ENCODE peak calls at places on chromosomes 7 and 10, in five cellular contexts. V is tibial artery, Q is heart left ventricle, K is A549, X is cardiac muscle cell. Z is an unnamed sample.

GRCh38 chr10:96672491-96673175 is 47.7 kb downstream of the PIK3AP1 start:
- DNase-seq in V (no peak), Q (no peak), K (no peak), X (peak), Z (no peak)

GRCh38 chr10:49679480-49679893 is at the start of gene C10orf53:
- DNase-seq in V (no peak), Q (peak), K (no peak), X (peak), Z (peak)

GRCh38 chr7:140176271-140176701 is 497 bp downstream of the KDM7A start:
- DNase-seq in V (no peak), Q (no peak), K (no peak), X (peak), Z (no peak)

GRCh38 chr7:468681-469590 is 50.7 kb downstream of the PDGFA start:
- DNase-seq in V (peak), Q (peak), K (no peak), X (no peak), Z (no peak)

GRCh38 chr7:503575-504111 is 16.0 kb downstream of the PDGFA start:
- DNase-seq in V (no peak), Q (peak), K (peak), X (no peak), Z (no peak)

GRCh38 chr10:13001887-13002212 is 337 bp upstream of the CCDC3 start:
- DNase-seq in V (no peak), Q (no peak), K (no peak), X (no peak), Z (no peak)

GRCh38 chr10:84825330-84825729 is 496.9 kb downstream of the CCSER2 start:
- DNase-seq in V (no peak), Q (peak), K (peak), X (peak), Z (peak)

GRCh38 chr10:71282323-71282680 is 36.8 kb upstream of the SLC29A3 start:
- DNase-seq in V (no peak), Q (peak), K (no peak), X (no peak), Z (no peak)

GRCh38 chr7:1571261-1571650 is 1.4 kb upstream of the PSMG3 start:
- DNase-seq in V (no peak), Q (no peak), K (peak), X (no peak), Z (peak)

GRCh38 chr10:45040921-45041320 is 40.2 kb downstream of the ZNF22 start:
- DNase-seq in V (no peak), Q (no peak), K (no peak), X (no peak), Z (peak)

GRCh38 chr7:116316838-116317612 is 106.7 kb downstream of the TES start:
- DNase-seq in V (peak), Q (peak), K (peak), X (no peak), Z (peak)

GRCh38 chr7:141568227-141568626 is 17.0 kb downstream of the AGK start:
- DNase-seq in V (no peak), Q (peak), K (no peak), X (no peak), Z (no peak)

GRCh38 chr7:155836216-155837125 is 24.2 kb upstream of the SHH start:
- DNase-seq in V (no peak), Q (no peak), K (no peak), X (no peak), Z (no peak)

GRCh38 chr7:5594616-5595544 is 171.2 kb upstream of the TNRC18 start:
- DNase-seq in V (no peak), Q (no peak), K (peak), X (peak), Z (peak)
- H3K4me3 ChIP-seq in V (peak), Q (peak), K (peak), X (peak), Z (peak)

GRCh38 chr7:88167223-88167622 is 52.6 kb downstream of the SRI start:
- DNase-seq in V (no peak), Q (no peak), K (no peak), X (no peak), Z (no peak)

GRCh38 chr7:88169717-88170320 is 50.0 kb downstream of the SRI start:
- DNase-seq in V (no peak), Q (no peak), K (peak), X (peak), Z (peak)
- TF ChIP-seq CTCF in V (peak), Q (peak), K (peak), X (peak), Z (peak)

GRCh38 chr7:19116121-19117080 is 1.0 kb downstream of the TWIST1 start:
- DNase-seq in V (peak), Q (peak), K (peak), X (peak), Z (peak)

GRCh38 chr7:19118896-19119301 is 1.5 kb upstream of the TWIST1 start:
- DNase-seq in V (no peak), Q (no peak), K (no peak), X (peak), Z (no peak)

GRCh38 chr7:19117870-19118608 is 603 bp upstream of the TWIST1 start:
- DNase-seq in V (no peak), Q (no peak), K (no peak), X (peak), Z (peak)

GRCh38 chr7:19119372-19119771 is 1.9 kb upstream of the TWIST1 start:
- DNase-seq in V (no peak), Q (no peak), K (no peak), X (no peak), Z (no peak)

DNA sequence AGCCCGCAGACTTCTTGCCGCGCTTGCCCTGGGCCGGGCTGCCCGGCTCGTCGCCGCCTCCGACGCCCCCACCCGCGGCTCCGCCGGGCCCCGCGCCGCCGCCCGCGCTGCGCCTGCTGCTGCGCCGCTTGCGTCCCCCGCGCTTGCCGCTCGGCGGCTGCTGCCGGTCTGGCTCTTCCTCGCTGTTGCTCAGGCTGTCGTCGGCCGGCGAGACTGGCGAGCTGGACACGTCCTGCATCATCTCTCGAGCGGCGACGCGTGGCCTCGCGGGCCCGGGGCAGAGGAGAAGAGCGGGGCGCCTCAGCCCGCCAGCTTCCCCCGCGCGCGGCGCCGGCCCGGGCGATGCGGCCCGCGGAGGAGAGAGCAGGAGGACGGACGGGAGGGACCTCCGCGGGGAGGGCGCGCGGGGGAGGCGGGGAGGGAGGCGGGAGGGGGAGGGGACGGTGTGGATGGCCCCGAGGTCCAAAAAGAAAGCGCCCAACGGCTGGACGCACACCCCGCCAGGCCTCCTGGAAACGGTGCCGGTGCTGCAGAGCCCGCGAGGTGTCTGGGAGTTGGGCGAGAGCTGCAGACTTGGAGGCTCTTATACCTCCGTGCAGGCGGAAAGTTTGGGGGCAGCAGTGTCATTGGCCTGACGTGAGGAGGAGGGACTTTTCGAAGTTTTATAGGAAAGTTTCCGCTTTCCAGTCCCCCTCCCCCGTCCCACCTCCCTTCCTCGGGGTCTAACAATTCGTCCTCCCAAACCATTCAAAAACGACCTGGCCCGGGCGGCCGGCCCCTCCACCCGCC is at the start of gene TWIST1:
- DNase-seq in V (peak), Q (peak), K (peak), X (peak), Z (peak)
- H3K4me3 ChIP-seq in V (peak), Q (peak), K (peak), X (peak), Z (peak)

GRCh38 chr10:76435154-76435553 is 1003.7 kb downstream of the LRMDA start:
- DNase-seq in V (no peak), Q (no peak), K (no peak), X (no peak), Z (no peak)
- TF ChIP-seq CTCF in V (no peak), Q (no peak), K (no peak), X (no peak), Z (no peak)